ENCODE peak calls at places on chromosomes 12 and 14, in six cellular contexts. A is GM12891, D is gastrocnemius medialis, W is GM12892, M is spleen, K is A549. Y is an unnamed sample.

GRCh38 chr14:29885988-29886387 is 41.7 kb downstream of the PRKD1 start:
- DNase-seq in D (no peak), M (no peak), K (no peak), A (no peak), W (no peak), Y (no peak)

GRCh38 chr14:51209457-51209856 is 30.6 kb upstream of the TMX1 start:
- DNase-seq in W (no peak), A (no peak), M (no peak), D (no peak), K (no peak), Y (no peak)

GRCh38 chr12:91985002-91985767 is 160.5 kb downstream of the BTG1 start:
- DNase-seq in W (no peak), M (no peak), K (no peak), D (no peak), A (no peak), Y (no peak)

GRCh38 chr12:26245175-26245942 is 50.0 kb downstream of the SSPN start:
- DNase-seq in M (no peak), K (no peak), D (no peak), A (no peak), W (no peak), Y (no peak)

GRCh38 chr12:27936196-27936595 is 36.3 kb downstream of the PTHLH start:
- DNase-seq in K (no peak), W (no peak), M (no peak), A (no peak), D (no peak), Y (no peak)

GRCh38 chr12:102454808-102455760 is 25.3 kb downstream of the IGF1 start:
- DNase-seq in M (no peak), D (peak; percentile 37), K (no peak), W (no peak), A (no peak), Y (no peak)

GRCh38 chr12:69514111-69514510 is 43.9 kb downstream of the FRS2 start:
- DNase-seq in D (no peak), W (no peak), M (no peak), K (no peak), A (no peak), Y (no peak)

GRCh38 chr14:89723930-89724915 is 230.3 kb downstream of the EFCAB11 start:
- DNase-seq in A (no peak), K (no peak), D (no peak), M (no peak), W (no peak), Y (no peak)

GRCh38 chr12:55842681-55843429 is at the start of gene MMP19:
- DNase-seq in M (peak; percentile 69), K (no peak), W (no peak), D (no peak), A (no peak), Y (no peak)

GRCh38 chr14:55482936-55483605 is 42.7 kb upstream of the TBPL2 start:
- DNase-seq in A (no peak), K (no peak), D (no peak), M (no peak), W (no peak), Y (no peak)

GRCh38 chr14:97010491-97011160 is 213.4 kb downstream of the VRK1 start:
- DNase-seq in K (no peak), M (no peak), W (no peak), A (no peak), D (no peak), Y (no peak)

GRCh38 chr14:60658909-60659585 is 9.8 kb upstream of the SIX1 start:
- DNase-seq in D (no peak), A (no peak), W (no peak), K (no peak), M (no peak), Y (no peak)

GRCh38 chr14:21768116-21768874 is 94.7 kb upstream of the OR4E1 start:
- DNase-seq in A (no peak), W (no peak), D (no peak), M (no peak), K (peak; percentile 7), Y (no peak)

GRCh38 chr14:53927171-53927570 is 29.5 kb downstream of the BMP4 start:
- DNase-seq in A (no peak), M (no peak), K (no peak), W (no peak), D (no peak), Y (no peak)

GRCh38 chr12:81294325-81295190 is 216.7 kb downstream of the ACSS3 start:
- DNase-seq in A (no peak), K (no peak), M (no peak), D (no peak), W (no peak), Y (no peak)

GRCh38 chr12:51047655-51048540 is at the start of gene LETMD1:
- DNase-seq in D (peak; percentile 97), W (peak; percentile 83), K (peak; percentile 99), M (peak; percentile 97), A (peak; percentile 82), Y (peak; percentile 94)
- TF ChIP-seq POLR2A in D (peak; percentile 79), W (peak; percentile 94), K (peak; percentile 69), M (peak; percentile 43), A (peak; percentile 90), Y (no peak)

GRCh38 chr14:77100961-77101360 is 2.9 kb downstream of the CIPC start:
- DNase-seq in W (no peak), A (no peak), K (no peak), D (no peak), M (no peak), Y (no peak)

GRCh38 chr14:77097006-77097688 is 911 bp upstream of the CIPC start:
- DNase-seq in K (no peak), A (no peak), D (no peak), M (no peak), W (no peak), Y (no peak)

GRCh38 chr14:77099425-77100167 is 1.5 kb downstream of the CIPC start:
- DNase-seq in A (no peak), D (no peak), W (no peak), M (no peak), K (no peak), Y (no peak)

GRCh38 chr14:77098470-77099353 is 654 bp downstream of the CIPC start:
- DNase-seq in W (no peak), A (no peak), D (peak; percentile 64), K (peak; percentile 29), M (no peak), Y (peak; percentile 54)

GRCh38 chr14:77097689-77098469 is at the start of gene CIPC:
- DNase-seq in W (peak; percentile 92), D (peak; percentile 100), K (peak; percentile 97), A (peak; percentile 90), M (peak; percentile 100), Y (peak; percentile 100)
- TF ChIP-seq POLR2A in W (peak; percentile 73), D (peak; percentile 94), K (peak; percentile 87), A (peak; percentile 76), M (peak; percentile 87), Y (peak; percentile 77)

GRCh38 chr12:13588574-13588973 is 392.0 kb downstream of the EMP1 start:
- DNase-seq in M (no peak), D (no peak), W (no peak), A (no peak), K (no peak), Y (no peak)

GRCh38 chr12:13582421-13582820 is 385.9 kb downstream of the EMP1 start:
- DNase-seq in D (no peak), K (no peak), W (no peak), A (no peak), M (no peak), Y (no peak)

GRCh38 chr12:13583630-13584029 is 387.1 kb downstream of the EMP1 start:
- DNase-seq in A (no peak), W (no peak), D (no peak), K (no peak), M (no peak), Y (no peak)

GRCh38 chr12:13587721-13588389 is 391.3 kb downstream of the EMP1 start:
- DNase-seq in W (no peak), D (no peak), A (no peak), M (no peak), K (no peak), Y (no peak)

GRCh38 chr12:13586361-13586760 is 389.8 kb downstream of the EMP1 start:
- DNase-seq in M (no peak), A (no peak), D (no peak), W (no peak), K (no peak), Y (no peak)
- TF ChIP-seq POLR2A in M (no peak), A (no peak), D (no peak), W (no peak), K (no peak), Y (no peak)

DNA sequence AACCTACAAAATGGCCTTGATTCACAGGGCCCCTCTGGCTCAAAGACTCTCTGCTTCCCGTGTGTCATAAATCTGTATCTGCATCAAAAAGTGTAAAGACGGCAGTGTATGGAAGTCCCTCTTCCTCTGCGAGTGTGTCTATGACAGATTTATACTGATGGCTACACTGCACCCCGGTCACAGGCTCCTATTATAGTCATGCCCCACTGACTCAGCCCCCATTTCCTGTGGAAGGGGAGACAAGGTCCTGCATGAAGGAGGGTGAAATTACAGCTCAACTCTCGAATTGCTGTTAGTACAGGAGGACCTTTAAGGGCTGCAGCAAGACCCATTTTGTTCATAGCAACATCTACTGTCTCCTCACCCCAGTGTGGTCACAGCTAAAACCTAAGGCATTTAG is 68.6 kb downstream of the HMGA2 start:
- DNase-seq in D (no peak), W (no peak), A (no peak), M (no peak), K (no peak), Y (no peak)
- TF ChIP-seq POLR2A in D (no peak), W (no peak), A (no peak), M (no peak), K (no peak), Y (no peak)

GRCh38 chr12:51923506-51924365 is 16.4 kb downstream of the ACVRL1 start:
- DNase-seq in M (peak; percentile 92), D (peak; percentile 21), A (no peak), K (peak; percentile 49), W (no peak), Y (peak; percentile 61)

GRCh38 chr12:51920046-51920445 is 12.7 kb downstream of the ACVRL1 start:
- DNase-seq in W (no peak), M (no peak), K (no peak), A (no peak), D (no peak), Y (no peak)

GRCh38 chr12:51922146-51922545 is 14.8 kb downstream of the ACVRL1 start:
- DNase-seq in A (no peak), K (no peak), M (no peak), W (no peak), D (no peak), Y (no peak)

GRCh38 chr12:51922762-51923505 is 15.6 kb downstream of the ACVRL1 start:
- DNase-seq in K (no peak), A (no peak), M (no peak), W (no peak), D (peak; percentile 41), Y (peak; percentile 55)

GRCh38 chr12:51921017-51921725 is 13.9 kb downstream of the ACVRL1 start:
- DNase-seq in W (no peak), M (no peak), K (no peak), D (no peak), A (no peak), Y (no peak)
- TF ChIP-seq POLR2A in W (no peak), M (no peak), K (no peak), D (no peak), A (no peak), Y (no peak)